ENCODE peak calls at places on chromosomes 11 and 22, in nine cellular contexts. One of them, this sample, is unnamed.
A peak's percentile ranks its signal among the peaks of the same experiment; 100 is the strongest.

GRCh38 chr11:103633037-103633788 is 403.2 kb upstream of the DDI1 start:
- DNase-seq in heart left ventricle: no peak
- DNase-seq in Peyer's patch: no peak
- DNase-seq in kidney: no peak
- DNase-seq in small intestine: no peak
- DNase-seq in HCT116: no peak
- DNase-seq in psoas muscle: no peak
- DNase-seq in cardiac muscle cell: no peak
- DNase-seq in thyroid gland: no peak
- DNase-seq in this sample: no peak

GRCh38 chr22:49992921-49993648 is 19.5 kb downstream of the IL17REL start:
- DNase-seq in heart left ventricle: peak; percentile 84
- DNase-seq in Peyer's patch: peak; percentile 76
- DNase-seq in kidney: peak; percentile 86
- DNase-seq in small intestine: peak; percentile 81
- DNase-seq in HCT116: no peak
- DNase-seq in psoas muscle: peak; percentile 63
- DNase-seq in cardiac muscle cell: peak; percentile 78
- DNase-seq in thyroid gland: peak; percentile 66
- DNase-seq in this sample: peak; percentile 82

GRCh38 chr22:27204817-27205216 is 547.4 kb downstream of the MIAT start:
- DNase-seq in heart left ventricle: no peak
- DNase-seq in Peyer's patch: no peak
- DNase-seq in kidney: no peak
- DNase-seq in small intestine: no peak
- DNase-seq in HCT116: no peak
- DNase-seq in psoas muscle: no peak
- DNase-seq in cardiac muscle cell: no peak
- DNase-seq in thyroid gland: no peak
- DNase-seq in this sample: no peak

GRCh38 chr11:133168016-133168415 is 364.3 kb downstream of the OPCML start:
- DNase-seq in heart left ventricle: no peak
- DNase-seq in Peyer's patch: no peak
- DNase-seq in kidney: no peak
- DNase-seq in small intestine: no peak
- DNase-seq in HCT116: no peak
- DNase-seq in psoas muscle: no peak
- DNase-seq in cardiac muscle cell: no peak
- DNase-seq in thyroid gland: no peak
- DNase-seq in this sample: no peak

GRCh38 chr22:19394274-19395050 is 37.1 kb downstream of the HIRA start:
- DNase-seq in heart left ventricle: no peak
- DNase-seq in Peyer's patch: no peak
- DNase-seq in kidney: no peak
- DNase-seq in small intestine: no peak
- DNase-seq in HCT116: no peak
- DNase-seq in psoas muscle: no peak
- DNase-seq in cardiac muscle cell: no peak
- DNase-seq in thyroid gland: no peak
- DNase-seq in this sample: no peak

GRCh38 chr11:10295056-10295901 is 1.3 kb upstream of the SBF2 start:
- DNase-seq in heart left ventricle: no peak
- DNase-seq in Peyer's patch: no peak
- DNase-seq in kidney: no peak
- DNase-seq in small intestine: no peak
- DNase-seq in HCT116: no peak
- DNase-seq in psoas muscle: no peak
- DNase-seq in cardiac muscle cell: no peak
- DNase-seq in thyroid gland: no peak
- DNase-seq in this sample: no peak

GRCh38 chr11:72014761-72015320 is 16.1 kb downstream of the IL18BP start:
- DNase-seq in heart left ventricle: no peak
- DNase-seq in Peyer's patch: no peak
- DNase-seq in kidney: no peak
- DNase-seq in small intestine: no peak
- DNase-seq in HCT116: no peak
- DNase-seq in psoas muscle: no peak
- DNase-seq in cardiac muscle cell: no peak
- DNase-seq in thyroid gland: no peak
- DNase-seq in this sample: no peak

GRCh38 chr11:108286956-108287355 is 64.1 kb downstream of the ATM start:
- DNase-seq in heart left ventricle: no peak
- DNase-seq in Peyer's patch: no peak
- DNase-seq in kidney: no peak
- DNase-seq in small intestine: no peak
- DNase-seq in HCT116: no peak
- DNase-seq in psoas muscle: no peak
- DNase-seq in cardiac muscle cell: no peak
- DNase-seq in thyroid gland: no peak
- DNase-seq in this sample: no peak

GRCh38 chr22:33599596-33599995 is 320.7 kb downstream of the LARGE1 start:
- DNase-seq in heart left ventricle: no peak
- DNase-seq in Peyer's patch: no peak
- DNase-seq in kidney: no peak
- DNase-seq in small intestine: no peak
- DNase-seq in HCT116: no peak
- DNase-seq in psoas muscle: no peak
- DNase-seq in cardiac muscle cell: no peak
- DNase-seq in thyroid gland: no peak
- DNase-seq in this sample: no peak

GRCh38 chr11:15349413-15349812 is 234.7 kb downstream of the INSC start:
- DNase-seq in heart left ventricle: no peak
- DNase-seq in Peyer's patch: no peak
- DNase-seq in kidney: no peak
- DNase-seq in small intestine: no peak
- DNase-seq in HCT116: no peak
- DNase-seq in psoas muscle: no peak
- DNase-seq in cardiac muscle cell: no peak
- DNase-seq in thyroid gland: no peak
- DNase-seq in this sample: no peak

GRCh38 chr11:71268706-71269321 is 16.4 kb upstream of the SHANK2 start:
- DNase-seq in heart left ventricle: no peak
- DNase-seq in Peyer's patch: no peak
- DNase-seq in kidney: no peak
- DNase-seq in small intestine: peak; percentile 59
- DNase-seq in HCT116: no peak
- DNase-seq in psoas muscle: no peak
- DNase-seq in cardiac muscle cell: no peak
- DNase-seq in thyroid gland: no peak
- DNase-seq in this sample: no peak

GRCh38 chr11:69280994-69281393 is 13.0 kb upstream of the MYEOV start:
- DNase-seq in heart left ventricle: peak; percentile 54
- DNase-seq in Peyer's patch: no peak
- DNase-seq in kidney: peak; percentile 70
- DNase-seq in small intestine: peak; percentile 82
- DNase-seq in HCT116: peak; percentile 68
- DNase-seq in psoas muscle: no peak
- DNase-seq in cardiac muscle cell: no peak
- DNase-seq in thyroid gland: no peak
- DNase-seq in this sample: no peak

GRCh38 chr11:68118753-68119448 is 2.3 kb downstream of the CHKA start:
- DNase-seq in heart left ventricle: no peak
- DNase-seq in Peyer's patch: no peak
- DNase-seq in kidney: no peak
- DNase-seq in small intestine: no peak
- DNase-seq in HCT116: no peak
- DNase-seq in psoas muscle: no peak
- DNase-seq in cardiac muscle cell: peak; percentile 31
- DNase-seq in thyroid gland: peak; percentile 80
- DNase-seq in this sample: no peak

GRCh38 chr11:95132956-95133355 is 43.3 kb downstream of the ENDOD1 start:
- DNase-seq in heart left ventricle: no peak
- DNase-seq in Peyer's patch: no peak
- DNase-seq in kidney: no peak
- DNase-seq in small intestine: no peak
- DNase-seq in HCT116: no peak
- DNase-seq in psoas muscle: no peak
- DNase-seq in cardiac muscle cell: no peak
- DNase-seq in thyroid gland: no peak
- DNase-seq in this sample: peak; percentile 17

GRCh38 chr11:112784323-112785073 is 176.7 kb upstream of the NCAM1 start:
- DNase-seq in heart left ventricle: peak; percentile 85
- DNase-seq in Peyer's patch: no peak
- DNase-seq in kidney: peak; percentile 85
- DNase-seq in small intestine: no peak
- DNase-seq in HCT116: no peak
- DNase-seq in psoas muscle: peak; percentile 72
- DNase-seq in cardiac muscle cell: peak; percentile 83
- DNase-seq in thyroid gland: peak; percentile 81
- DNase-seq in this sample: peak; percentile 16

GRCh38 chr11:128346808-128347207 is 240.6 kb downstream of the ETS1 start:
- DNase-seq in heart left ventricle: no peak
- DNase-seq in Peyer's patch: no peak
- DNase-seq in kidney: no peak
- DNase-seq in small intestine: peak; percentile 94
- DNase-seq in HCT116: no peak
- DNase-seq in psoas muscle: no peak
- DNase-seq in cardiac muscle cell: no peak
- DNase-seq in thyroid gland: peak; percentile 54
- DNase-seq in this sample: no peak

GRCh38 chr11:14904745-14905103 is 12.7 kb upstream of the CYP2R1 start:
- DNase-seq in heart left ventricle: peak; percentile 94
- DNase-seq in Peyer's patch: peak; percentile 68
- DNase-seq in kidney: peak; percentile 90
- DNase-seq in small intestine: peak; percentile 60
- DNase-seq in HCT116: no peak
- DNase-seq in psoas muscle: peak; percentile 78
- DNase-seq in cardiac muscle cell: peak; percentile 64
- DNase-seq in thyroid gland: peak; percentile 68
- DNase-seq in this sample: peak; percentile 28

GRCh38 chr11:12731841-12732336 is 57.7 kb downstream of the TEAD1 start:
- DNase-seq in heart left ventricle: no peak
- DNase-seq in Peyer's patch: no peak
- DNase-seq in kidney: no peak
- DNase-seq in small intestine: no peak
- DNase-seq in HCT116: peak; percentile 15
- DNase-seq in psoas muscle: no peak
- DNase-seq in cardiac muscle cell: no peak
- DNase-seq in thyroid gland: no peak
- DNase-seq in this sample: no peak

GRCh38 chr22:47550524-47551437 is 788.3 kb downstream of the TBC1D22A start:
- DNase-seq in heart left ventricle: no peak
- DNase-seq in Peyer's patch: no peak
- DNase-seq in kidney: no peak
- DNase-seq in small intestine: no peak
- DNase-seq in HCT116: no peak
- DNase-seq in psoas muscle: no peak
- DNase-seq in cardiac muscle cell: no peak
- DNase-seq in thyroid gland: no peak
- DNase-seq in this sample: no peak

GRCh38 chr22:31628969-31629723 is 32.9 kb downstream of the PISD start:
- DNase-seq in heart left ventricle: no peak
- DNase-seq in Peyer's patch: peak; percentile 49
- DNase-seq in kidney: no peak
- DNase-seq in small intestine: no peak
- DNase-seq in HCT116: no peak
- DNase-seq in psoas muscle: no peak
- DNase-seq in cardiac muscle cell: no peak
- DNase-seq in thyroid gland: no peak
- DNase-seq in this sample: no peak

GRCh38 chr11:126476256-126476970 is 120.9 kb downstream of the ST3GAL4 start:
- DNase-seq in heart left ventricle: peak; percentile 51
- DNase-seq in Peyer's patch: no peak
- DNase-seq in kidney: no peak
- DNase-seq in small intestine: no peak
- DNase-seq in HCT116: no peak
- DNase-seq in psoas muscle: no peak
- DNase-seq in cardiac muscle cell: no peak
- DNase-seq in thyroid gland: no peak
- DNase-seq in this sample: no peak

GRCh38 chr22:39748877-39749276 is 144.7 kb downstream of the ENTHD1 start:
- DNase-seq in heart left ventricle: no peak
- DNase-seq in Peyer's patch: no peak
- DNase-seq in kidney: no peak
- DNase-seq in small intestine: no peak
- DNase-seq in HCT116: no peak
- DNase-seq in psoas muscle: no peak
- DNase-seq in cardiac muscle cell: no peak
- DNase-seq in thyroid gland: no peak
- DNase-seq in this sample: no peak

GRCh38 chr22:17883356-17883755 is 109.1 kb upstream of the BID start:
- DNase-seq in heart left ventricle: no peak
- DNase-seq in Peyer's patch: no peak
- DNase-seq in kidney: no peak
- DNase-seq in small intestine: no peak
- DNase-seq in HCT116: no peak
- DNase-seq in psoas muscle: no peak
- DNase-seq in cardiac muscle cell: no peak
- DNase-seq in thyroid gland: peak; percentile 60
- DNase-seq in this sample: no peak
- H3K27ac ChIP-seq in heart left ventricle: peak overlapping the region; percentile 34
- H3K27ac ChIP-seq in Peyer's patch: no peak overlapping the region
- H3K27ac ChIP-seq in kidney: no peak overlapping the region
- H3K27ac ChIP-seq in small intestine: no peak overlapping the region
- H3K27ac ChIP-seq in HCT116: no peak overlapping the region
- H3K27ac ChIP-seq in psoas muscle: peak overlapping the region; percentile 79
- H3K27ac ChIP-seq in cardiac muscle cell: peak overlapping the region; percentile 85
- H3K27ac ChIP-seq in thyroid gland: peak overlapping the region; percentile 58
- H3K27ac ChIP-seq in this sample: no peak overlapping the region

GRCh38 chr11:120182790-120183491 is 27.9 kb upstream of the OAF start:
- DNase-seq in heart left ventricle: peak; percentile 66
- DNase-seq in Peyer's patch: no peak
- DNase-seq in kidney: peak; percentile 48
- DNase-seq in small intestine: peak; percentile 92
- DNase-seq in HCT116: no peak
- DNase-seq in psoas muscle: peak; percentile 62
- DNase-seq in cardiac muscle cell: peak; percentile 74
- DNase-seq in thyroid gland: peak; percentile 28
- DNase-seq in this sample: no peak
- H3K27ac ChIP-seq in heart left ventricle: peak overlapping the region; percentile 83
- H3K27ac ChIP-seq in Peyer's patch: peak overlapping the region; percentile 97
- H3K27ac ChIP-seq in kidney: no peak overlapping the region
- H3K27ac ChIP-seq in small intestine: peak overlapping the region; percentile 96
- H3K27ac ChIP-seq in HCT116: no peak overlapping the region
- H3K27ac ChIP-seq in psoas muscle: no peak overlapping the region
- H3K27ac ChIP-seq in cardiac muscle cell: no peak overlapping the region
- H3K27ac ChIP-seq in thyroid gland: no peak overlapping the region
- H3K27ac ChIP-seq in this sample: peak overlapping the region; percentile 64

GRCh38 chr11:42345933-42346332 is 886.5 kb upstream of the LRRC4C start:
- DNase-seq in heart left ventricle: no peak
- DNase-seq in Peyer's patch: no peak
- DNase-seq in kidney: no peak
- DNase-seq in small intestine: no peak
- DNase-seq in HCT116: no peak
- DNase-seq in psoas muscle: no peak
- DNase-seq in cardiac muscle cell: no peak
- DNase-seq in thyroid gland: no peak
- DNase-seq in this sample: no peak

GRCh38 chr11:42344204-42344792 is 884.8 kb upstream of the LRRC4C start:
- DNase-seq in heart left ventricle: peak; percentile 61
- DNase-seq in Peyer's patch: no peak
- DNase-seq in kidney: peak; percentile 63
- DNase-seq in small intestine: no peak
- DNase-seq in HCT116: no peak
- DNase-seq in psoas muscle: no peak
- DNase-seq in cardiac muscle cell: no peak
- DNase-seq in thyroid gland: no peak
- DNase-seq in this sample: no peak
- H3K27ac ChIP-seq in heart left ventricle: no peak overlapping the region
- H3K27ac ChIP-seq in Peyer's patch: no peak overlapping the region
- H3K27ac ChIP-seq in kidney: no peak overlapping the region
- H3K27ac ChIP-seq in small intestine: no peak overlapping the region
- H3K27ac ChIP-seq in HCT116: no peak overlapping the region
- H3K27ac ChIP-seq in psoas muscle: no peak overlapping the region
- H3K27ac ChIP-seq in cardiac muscle cell: no peak overlapping the region
- H3K27ac ChIP-seq in thyroid gland: no peak overlapping the region
- H3K27ac ChIP-seq in this sample: no peak overlapping the region

GRCh38 chr11:117490019-117490679 is 162.5 kb downstream of the CEP164 start:
- DNase-seq in heart left ventricle: no peak
- DNase-seq in Peyer's patch: no peak
- DNase-seq in kidney: no peak
- DNase-seq in small intestine: no peak
- DNase-seq in HCT116: no peak
- DNase-seq in psoas muscle: no peak
- DNase-seq in cardiac muscle cell: no peak
- DNase-seq in thyroid gland: no peak
- DNase-seq in this sample: no peak
- H3K27ac ChIP-seq in heart left ventricle: no peak overlapping the region
- H3K27ac ChIP-seq in Peyer's patch: no peak overlapping the region
- H3K27ac ChIP-seq in kidney: no peak overlapping the region
- H3K27ac ChIP-seq in small intestine: no peak overlapping the region
- H3K27ac ChIP-seq in HCT116: no peak overlapping the region
- H3K27ac ChIP-seq in psoas muscle: no peak overlapping the region
- H3K27ac ChIP-seq in cardiac muscle cell: no peak overlapping the region
- H3K27ac ChIP-seq in thyroid gland: no peak overlapping the region
- H3K27ac ChIP-seq in this sample: no peak overlapping the region